ENCODE peak calls at places on chromosome 14, in seven cellular contexts. E, O, M, Z, L, Y and R are unnamed samples. For H3K4me1, the result is how much of the 10 kb centered on the place peaks cover.

GRCh38 chr14:99552572-99553216 is 51.3 kb downstream of the CCDC85C start:
- DNase-seq in E (no peak), O (no peak), M (no peak), Z (no peak), L (peak), Y (no peak), R (no peak)

GRCh38 chr14:79605863-79606262 is 605.4 kb downstream of the DIO2 start:
- DNase-seq in E (no peak), O (no peak), M (no peak), Z (peak), L (no peak), Y (no peak), R (no peak)

GRCh38 chr14:71372411-71372838 is 465.2 kb downstream of the PCNX1 start:
- DNase-seq in E (no peak), O (no peak), M (peak), Z (peak), L (no peak), Y (no peak), R (no peak)

GRCh38 chr14:21494902-21495762 is 16.0 kb downstream of the METTL3 start:
- DNase-seq in E (no peak), O (no peak), M (no peak), Z (peak), L (no peak), Y (no peak), R (no peak)

GRCh38 chr14:101588990-101589389 is 27.7 kb downstream of the DIO3 start:
- DNase-seq in E (no peak), O (no peak), M (peak), Z (peak), L (no peak), Y (no peak), R (no peak)

GRCh38 chr14:106879241-106879640 is 1352.9 kb downstream of the TMEM121 start:
- DNase-seq in E (no peak), O (peak), M (no peak), Z (no peak), L (no peak), Y (peak), R (no peak)

GRCh38 chr14:50233335-50234250 is 2.2 kb upstream of the SOS2 start:
- DNase-seq in E (no peak), O (no peak), M (no peak), Z (no peak), L (no peak), Y (no peak), R (no peak)

GRCh38 chr14:64289571-64289970 is 4.6 kb downstream of the ESR2 start:
- DNase-seq in E (no peak), O (no peak), M (no peak), Z (no peak), L (no peak), Y (no peak), R (no peak)

GRCh38 chr14:24411468-24412454 is 13.0 kb downstream of the NYNRIN start:
- DNase-seq in E (peak), O (peak), M (peak), Z (peak), L (no peak), Y (no peak), R (peak)

GRCh38 chr14:56138987-56139386 is 20.8 kb downstream of the PELI2 start:
- DNase-seq in E (no peak), O (no peak), M (no peak), Z (no peak), L (no peak), Y (no peak), R (no peak)

GRCh38 chr14:75646762-75647161 is 13.9 kb downstream of the ERG28 start:
- DNase-seq in E (no peak), O (no peak), M (no peak), Z (no peak), L (no peak), Y (no peak), R (no peak)

GRCh38 chr14:26173581-26173980 is 424.3 kb downstream of the NOVA1 start:
- DNase-seq in E (no peak), O (no peak), M (no peak), Z (no peak), L (no peak), Y (no peak), R (no peak)

GRCh38 chr14:90445011-90445410 is 48.2 kb downstream of the CALM1 start:
- DNase-seq in E (no peak), O (no peak), M (no peak), Z (no peak), L (no peak), Y (no peak), R (no peak)

GRCh38 chr14:77584809-77585208 is 31.6 kb downstream of the SPTLC2 start:
- DNase-seq in E (no peak), O (no peak), M (no peak), Z (no peak), L (no peak), Y (no peak), R (no peak)

GRCh38 chr14:55777867-55778266 is 197.9 kb downstream of the KTN1 start:
- DNase-seq in E (no peak), O (no peak), M (no peak), Z (no peak), L (no peak), Y (no peak), R (no peak)

GRCh38 chr14:73742520-73743238 is 28.5 kb upstream of the PNMA1 start:
- DNase-seq in E (no peak), O (no peak), M (no peak), Z (no peak), L (no peak), Y (no peak), R (no peak)
- H3K4me1 ChIP-seq in E (half or more), O (half or more), M (half or more), Z (half or more), L (half or more), Y (half or more), R (half or more)

GRCh38 chr14:93085916-93086315 is 29.8 kb downstream of the ITPK1 start:
- DNase-seq in E (no peak), O (no peak), M (no peak), Z (peak), L (no peak), Y (no peak), R (no peak)
- H3K4me1 ChIP-seq in E (under half), O (under half), M (under half), Z (under half), L (half or more), Y (under half), R (under half)

GRCh38 chr14:103706551-103707328 is 8.5 kb downstream of the XRCC3 start:
- DNase-seq in E (no peak), O (no peak), M (no peak), Z (no peak), L (no peak), Y (no peak), R (peak)
- H3K4me1 ChIP-seq in E (under half), O (under half), M (under half), Z (under half), L (under half), Y (under half), R (under half)

GRCh38 chr14:69916396-69916795 is 37.2 kb downstream of the SMOC1 start:
- DNase-seq in E (no peak), O (no peak), M (no peak), Z (no peak), L (no peak), Y (no peak), R (no peak)
- H3K4me1 ChIP-seq in E (under half), O (under half), M (under half), Z (under half), L (under half), Y (under half), R (under half)